ENCODE peak calls at places on chromosomes 1 and 21, in five cellular contexts. One of them, this sample, is unnamed.

GRCh38 chr1:12078938-12079861 is 16.1 kb downstream of the TNFRSF8 start:
- DNase-seq in T-helper 17 cell: no peak
- DNase-seq in hepatic stellate cell: peak
- DNase-seq in OCI-M1: peak
- DNase-seq in ureter: no peak
- DNase-seq in this sample: peak

GRCh38 chr1:156508205-156508954 is 7.8 kb upstream of the MEF2D start:
- DNase-seq in T-helper 17 cell: no peak
- DNase-seq in hepatic stellate cell: no peak
- DNase-seq in OCI-M1: no peak
- DNase-seq in ureter: peak
- DNase-seq in this sample: no peak

GRCh38 chr1:22760453-22760852 is 49.8 kb downstream of the EPHB2 start:
- DNase-seq in T-helper 17 cell: no peak
- DNase-seq in hepatic stellate cell: no peak
- DNase-seq in OCI-M1: no peak
- DNase-seq in ureter: no peak
- DNase-seq in this sample: no peak

GRCh38 chr1:59150537-59151386 is 146.1 kb upstream of the FGGY start:
- DNase-seq in T-helper 17 cell: no peak
- DNase-seq in hepatic stellate cell: peak
- DNase-seq in OCI-M1: peak
- DNase-seq in ureter: peak
- DNase-seq in this sample: no peak

GRCh38 chr1:87684786-87685185 is 356.1 kb downstream of the LMO4 start:
- DNase-seq in T-helper 17 cell: no peak
- DNase-seq in hepatic stellate cell: peak
- DNase-seq in OCI-M1: no peak
- DNase-seq in ureter: no peak
- DNase-seq in this sample: no peak

GRCh38 chr1:73755649-73756048 is 442.3 kb downstream of the LRRIQ3 start:
- DNase-seq in T-helper 17 cell: no peak
- DNase-seq in hepatic stellate cell: no peak
- DNase-seq in OCI-M1: no peak
- DNase-seq in ureter: no peak
- DNase-seq in this sample: no peak

GRCh38 chr1:206575165-206575893 is 36.9 kb downstream of the EIF2D start:
- DNase-seq in T-helper 17 cell: no peak
- DNase-seq in hepatic stellate cell: peak
- DNase-seq in OCI-M1: peak
- DNase-seq in ureter: peak
- DNase-seq in this sample: peak

GRCh38 chr1:201562659-201563405 is 23.9 kb downstream of the NAV1 start:
- DNase-seq in T-helper 17 cell: no peak
- DNase-seq in hepatic stellate cell: peak
- DNase-seq in OCI-M1: no peak
- DNase-seq in ureter: no peak
- DNase-seq in this sample: no peak

GRCh38 chr1:6162773-6163172 is 17.3 kb downstream of the CHD5 start:
- DNase-seq in T-helper 17 cell: no peak
- DNase-seq in hepatic stellate cell: no peak
- DNase-seq in OCI-M1: no peak
- DNase-seq in ureter: no peak
- DNase-seq in this sample: no peak

GRCh38 chr1:231807498-231807897 is 180.9 kb downstream of the DISC1 start:
- DNase-seq in T-helper 17 cell: no peak
- DNase-seq in hepatic stellate cell: no peak
- DNase-seq in OCI-M1: no peak
- DNase-seq in ureter: no peak
- DNase-seq in this sample: no peak

GRCh38 chr1:109877320-109877771 is 33.3 kb upstream of the CSF1 start:
- DNase-seq in T-helper 17 cell: no peak
- DNase-seq in hepatic stellate cell: peak
- DNase-seq in OCI-M1: no peak
- DNase-seq in ureter: peak
- DNase-seq in this sample: no peak

GRCh38 chr1:171841050-171841910 is at the start of gene DNM3:
- DNase-seq in T-helper 17 cell: peak
- DNase-seq in hepatic stellate cell: peak
- DNase-seq in OCI-M1: peak
- DNase-seq in ureter: peak
- DNase-seq in this sample: peak

GRCh38 chr1:17719874-17720273 is 35.3 kb upstream of the ACTL8 start:
- DNase-seq in T-helper 17 cell: no peak
- DNase-seq in hepatic stellate cell: no peak
- DNase-seq in OCI-M1: no peak
- DNase-seq in ureter: no peak
- DNase-seq in this sample: no peak

GRCh38 chr21:25732091-25732760 is 2.5 kb downstream of the ATP5PF start:
- DNase-seq in T-helper 17 cell: no peak
- DNase-seq in hepatic stellate cell: no peak
- DNase-seq in OCI-M1: no peak
- DNase-seq in ureter: no peak
- DNase-seq in this sample: no peak

GRCh38 chr21:25643486-25643885 is 4.4 kb downstream of the JAM2 start:
- DNase-seq in T-helper 17 cell: no peak
- DNase-seq in hepatic stellate cell: no peak
- DNase-seq in OCI-M1: no peak
- DNase-seq in ureter: no peak
- DNase-seq in this sample: no peak

GRCh38 chr1:200925821-200926220 is 31.1 kb downstream of the INAVA start:
- DNase-seq in T-helper 17 cell: no peak
- DNase-seq in hepatic stellate cell: no peak
- DNase-seq in OCI-M1: no peak
- DNase-seq in ureter: no peak
- DNase-seq in this sample: no peak

GRCh38 chr1:39733161-39733560 is 5.5 kb upstream of the PPIE start:
- DNase-seq in T-helper 17 cell: no peak
- DNase-seq in hepatic stellate cell: no peak
- DNase-seq in OCI-M1: no peak
- DNase-seq in ureter: peak
- DNase-seq in this sample: no peak

GRCh38 chr1:229832695-229833094 is 206.6 kb downstream of the URB2 start:
- DNase-seq in T-helper 17 cell: no peak
- DNase-seq in hepatic stellate cell: no peak
- DNase-seq in OCI-M1: no peak
- DNase-seq in ureter: no peak
- DNase-seq in this sample: no peak

GRCh38 chr1:154541231-154541630 is 17.2 kb downstream of the UBE2Q1 start:
- DNase-seq in T-helper 17 cell: no peak
- DNase-seq in hepatic stellate cell: no peak
- DNase-seq in OCI-M1: no peak
- DNase-seq in ureter: no peak
- DNase-seq in this sample: no peak

GRCh38 chr21:29187939-29188338 is 57.5 kb downstream of the MAP3K7CL start:
- DNase-seq in T-helper 17 cell: no peak
- DNase-seq in hepatic stellate cell: no peak
- DNase-seq in OCI-M1: no peak
- DNase-seq in ureter: no peak
- DNase-seq in this sample: no peak

GRCh38 chr1:243254233-243254926 is 701 bp downstream of the CEP170 start:
- DNase-seq in T-helper 17 cell: peak
- DNase-seq in hepatic stellate cell: peak
- DNase-seq in OCI-M1: peak
- DNase-seq in ureter: peak
- DNase-seq in this sample: peak

GRCh38 chr1:153190373-153190772 is 12.9 kb upstream of the LELP1 start:
- DNase-seq in T-helper 17 cell: no peak
- DNase-seq in hepatic stellate cell: no peak
- DNase-seq in OCI-M1: peak
- DNase-seq in ureter: no peak
- DNase-seq in this sample: peak

GRCh38 chr1:12619396-12620141 is 1.6 kb upstream of the DHRS3 start:
- DNase-seq in T-helper 17 cell: peak
- DNase-seq in hepatic stellate cell: peak
- DNase-seq in OCI-M1: peak
- DNase-seq in ureter: peak
- DNase-seq in this sample: peak

GRCh38 chr1:153608742-153609584 is 4.0 kb downstream of the S100A16 start:
- DNase-seq in T-helper 17 cell: no peak
- DNase-seq in hepatic stellate cell: peak
- DNase-seq in OCI-M1: peak
- DNase-seq in ureter: peak
- DNase-seq in this sample: no peak

GRCh38 chr1:230321741-230322420 is 104.3 kb downstream of the PGBD5 start:
- DNase-seq in T-helper 17 cell: no peak
- DNase-seq in hepatic stellate cell: no peak
- DNase-seq in OCI-M1: no peak
- DNase-seq in ureter: no peak
- DNase-seq in this sample: no peak

GRCh38 chr1:193520472-193520871 is 334.1 kb upstream of the B3GALT2 start:
- DNase-seq in T-helper 17 cell: no peak
- DNase-seq in hepatic stellate cell: no peak
- DNase-seq in OCI-M1: no peak
- DNase-seq in ureter: no peak
- DNase-seq in this sample: no peak

GRCh38 chr1:45012639-45013278 is 705 bp downstream of the UROD start:
- DNase-seq in T-helper 17 cell: no peak
- DNase-seq in hepatic stellate cell: peak
- DNase-seq in OCI-M1: peak
- DNase-seq in ureter: peak
- DNase-seq in this sample: peak

GRCh38 chr21:29638138-29638537 is 301.7 kb downstream of the GRIK1 start:
- DNase-seq in T-helper 17 cell: no peak
- DNase-seq in hepatic stellate cell: no peak
- DNase-seq in OCI-M1: peak
- DNase-seq in ureter: no peak
- DNase-seq in this sample: no peak

GRCh38 chr1:170807432-170807831 is 127.9 kb upstream of the MROH9 start:
- DNase-seq in T-helper 17 cell: no peak
- DNase-seq in hepatic stellate cell: peak
- DNase-seq in OCI-M1: no peak
- DNase-seq in ureter: no peak
- DNase-seq in this sample: no peak

GRCh38 chr1:244460195-244460594 is 878 bp upstream of the CATSPERE start:
- DNase-seq in T-helper 17 cell: no peak
- DNase-seq in hepatic stellate cell: no peak
- DNase-seq in OCI-M1: no peak
- DNase-seq in ureter: no peak
- DNase-seq in this sample: peak

GRCh38 chr1:43527111-43527878 is 3.4 kb upstream of the PTPRF start:
- DNase-seq in T-helper 17 cell: no peak
- DNase-seq in hepatic stellate cell: no peak
- DNase-seq in OCI-M1: no peak
- DNase-seq in ureter: no peak
- DNase-seq in this sample: no peak

GRCh38 chr1:201708085-201708512 is 120.9 kb upstream of the IPO9 start:
- DNase-seq in T-helper 17 cell: no peak
- DNase-seq in hepatic stellate cell: no peak
- DNase-seq in OCI-M1: peak
- DNase-seq in ureter: no peak
- DNase-seq in this sample: no peak

GRCh38 chr1:236429715-236430274 is 35.7 kb downstream of the EDARADD start:
- DNase-seq in T-helper 17 cell: no peak
- DNase-seq in hepatic stellate cell: no peak
- DNase-seq in OCI-M1: no peak
- DNase-seq in ureter: no peak
- DNase-seq in this sample: no peak

GRCh38 chr1:183024352-183025337 is 1.4 kb downstream of the LAMC1 start:
- DNase-seq in T-helper 17 cell: no peak
- DNase-seq in hepatic stellate cell: no peak
- DNase-seq in OCI-M1: peak
- DNase-seq in ureter: no peak
- DNase-seq in this sample: no peak

GRCh38 chr1:118982816-118983557 is 5.2 kb downstream of the TBX15 start:
- DNase-seq in T-helper 17 cell: no peak
- DNase-seq in hepatic stellate cell: no peak
- DNase-seq in OCI-M1: no peak
- DNase-seq in ureter: no peak
- DNase-seq in this sample: no peak

GRCh38 chr1:171742577-171742922 is 685 bp upstream of the VAMP4 start:
- DNase-seq in T-helper 17 cell: peak
- DNase-seq in hepatic stellate cell: no peak
- DNase-seq in OCI-M1: peak
- DNase-seq in ureter: peak
- DNase-seq in this sample: peak

GRCh38 chr1:37125295-37125694 is 91.0 kb upstream of the GRIK3 start:
- DNase-seq in T-helper 17 cell: no peak
- DNase-seq in hepatic stellate cell: no peak
- DNase-seq in OCI-M1: no peak
- DNase-seq in ureter: no peak
- DNase-seq in this sample: no peak

This sample was measured in erythroblast.